ENCODE peak calls at places on chromosomes 16 and 17, in ten cellular contexts. K is stomach; S is AG04450; F is CD4-positive, CD25-positive, alpha-beta regulatory T cell; P is neural progenitor cell; R is adrenal gland; Z is endothelial cell of umbilical vein; W is ovary; E is dorsolateral prefrontal cortex; O is neuronal stem cell. A is an unnamed sample. For H3K27me3, the result is how much of the 10 kb centered on the place peaks cover.

GRCh38 chr16:47395733-47396503 is 64.9 kb downstream of the ITFG1 start:
- DNase-seq in S (no peak), F (no peak), O (no peak), W (no peak), Z (no peak), R (no peak), K (no peak), E (no peak), P (no peak), A (no peak)

GRCh38 chr16:23597003-23597756 is 1.1 kb upstream of the NDUFAB1 start:
- DNase-seq in W (no peak), E (no peak), F (peak), O (no peak), K (no peak), S (no peak), R (peak), P (peak), Z (peak), A (peak)

GRCh38 chr17:67285360-67285759 is 40.4 kb upstream of the HELZ start:
- DNase-seq in Z (no peak), W (no peak), P (no peak), R (no peak), S (no peak), F (no peak), E (no peak), K (no peak), O (no peak), A (no peak)

GRCh38 chr17:71883845-71884244 is 237.0 kb upstream of the SOX9 start:
- DNase-seq in E (no peak), W (no peak), R (no peak), S (no peak), P (no peak), F (no peak), K (no peak), Z (no peak), O (no peak), A (no peak)

GRCh38 chr16:4945560-4946502 is 8.9 kb upstream of the PPL start:
- DNase-seq in F (no peak), O (no peak), E (no peak), S (no peak), R (peak), Z (no peak), W (peak), K (no peak), P (no peak), A (no peak)

GRCh38 chr17:19325542-19325941 is 37.0 kb downstream of the B9D1 start:
- DNase-seq in O (no peak), K (no peak), F (no peak), Z (no peak), R (no peak), P (no peak), W (no peak), E (no peak), S (no peak), A (no peak)

GRCh38 chr16:25838724-25839186 is 147.0 kb downstream of the HS3ST4 start:
- DNase-seq in W (no peak), Z (peak), R (peak), S (peak), K (no peak), O (peak), F (peak), P (peak), E (peak), A (peak)

GRCh38 chr17:77106874-77107358 is 33.9 kb upstream of the SEC14L1 start:
- DNase-seq in O (no peak), E (no peak), W (no peak), Z (no peak), R (no peak), P (peak), S (no peak), K (no peak), F (peak), A (no peak)

GRCh38 chr17:83089322-83090156 is 10.1 kb downstream of the METRNL start:
- DNase-seq in Z (no peak), E (no peak), P (no peak), W (no peak), S (no peak), O (no peak), K (peak), F (no peak), R (no peak), A (peak)

GRCh38 chr17:79799538-79800324 is 2.9 kb upstream of the CBX8 start:
- DNase-seq in E (no peak), F (no peak), O (no peak), R (no peak), Z (no peak), W (no peak), K (no peak), S (no peak), P (peak), A (no peak)

GRCh38 chr16:79845006-79845733 is 244.6 kb upstream of the MAF start:
- DNase-seq in O (no peak), W (no peak), S (no peak), K (no peak), F (no peak), R (no peak), E (no peak), Z (no peak), P (no peak), A (no peak)

GRCh38 chr17:1083451-1084187 is 86.7 kb downstream of the TIMM22 start:
- DNase-seq in K (peak), F (no peak), Z (peak), W (no peak), O (no peak), E (no peak), P (peak), S (no peak), R (no peak), A (no peak)

GRCh38 chr16:64065523-64065922 is 1056.3 kb downstream of the CDH11 start:
- DNase-seq in W (no peak), R (no peak), F (no peak), K (no peak), O (no peak), Z (no peak), S (no peak), P (no peak), E (no peak), A (no peak)

DNA sequence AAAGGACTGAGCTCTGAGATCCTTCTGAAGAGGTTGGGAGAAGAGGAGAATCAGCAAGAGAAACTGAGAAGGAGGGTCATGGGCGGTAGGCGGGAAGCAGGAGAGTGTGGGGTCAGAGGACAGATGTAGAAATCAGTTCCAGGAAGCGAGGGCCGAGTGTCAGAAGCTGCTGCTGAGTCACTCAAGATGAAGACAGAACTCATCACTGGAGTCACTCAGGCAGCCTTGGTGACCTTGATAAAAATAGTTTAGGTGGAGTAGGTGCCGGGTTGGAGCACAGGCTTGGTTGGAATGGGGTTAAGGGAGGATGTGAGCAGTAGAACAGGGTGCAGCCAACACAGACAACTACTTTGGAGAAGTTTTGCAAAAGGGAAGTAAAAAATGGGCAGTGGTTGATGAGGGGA is 6.1 kb upstream of the ITGAM start:
- DNase-seq in K (peak), F (peak), W (no peak), R (peak), E (no peak), Z (no peak), S (no peak), O (no peak), P (no peak), A (peak)
- H3K27me3 ChIP-seq in K (under half), F (under half), W (under half), R (under half), E (under half), Z (under half), S (under half), O (under half), P (under half), A (under half)

GRCh38 chr16:88855176-88855575 is 1.6 kb downstream of the GALNS start:
- DNase-seq in O (no peak), E (no peak), Z (no peak), R (no peak), K (no peak), W (no peak), S (no peak), P (no peak), F (no peak), A (no peak)
- H3K27ac ChIP-seq in O (no peak), E (no peak), Z (no peak), R (no peak), K (no peak), W (no peak), S (no peak), P (no peak), F (peak), A (no peak)

GRCh38 chr17:48646183-48647102 is 20.3 kb upstream of the HOXB9 start:
- DNase-seq in P (peak), F (peak), O (no peak), K (no peak), S (no peak), W (no peak), Z (no peak), R (no peak), E (no peak), A (peak)
- H3K27me3 ChIP-seq in P (half or more), F (under half), O (half or more), K (half or more), S (half or more), W (under half), Z (half or more), R (half or more), E (half or more), A (half or more)

GRCh38 chr16:78256686-78257375 is 157.4 kb downstream of the WWOX start:
- DNase-seq in P (no peak), K (no peak), E (no peak), O (no peak), R (no peak), Z (no peak), S (no peak), F (no peak), W (no peak), A (no peak)

GRCh38 chr16:78252757-78253156 is 153.3 kb downstream of the WWOX start:
- DNase-seq in Z (no peak), F (no peak), K (no peak), R (no peak), W (no peak), O (no peak), P (no peak), E (no peak), S (no peak), A (no peak)

GRCh38 chr16:78257376-78257728 is 157.9 kb downstream of the WWOX start:
- DNase-seq in O (no peak), P (peak), K (no peak), W (no peak), E (no peak), S (no peak), R (no peak), Z (no peak), F (no peak), A (no peak)

GRCh38 chr16:78259883-78260282 is 160.4 kb downstream of the WWOX start:
- DNase-seq in R (no peak), O (no peak), S (no peak), K (no peak), Z (no peak), F (no peak), P (peak), E (no peak), W (no peak), A (no peak)

GRCh38 chr16:78258651-78259050 is 159.2 kb downstream of the WWOX start:
- DNase-seq in P (no peak), O (no peak), E (no peak), W (no peak), F (no peak), Z (no peak), K (no peak), R (no peak), S (no peak), A (no peak)
- H3K27ac ChIP-seq in P (no peak), O (no peak), E (no peak), W (peak), F (no peak), Z (no peak), K (no peak), R (no peak), S (no peak), A (no peak)

GRCh38 chr17:38564254-38564605 is 41.5 kb downstream of the SRCIN1 start:
- DNase-seq in K (no peak), W (no peak), Z (no peak), E (no peak), R (no peak), P (no peak), O (no peak), F (no peak), S (no peak), A (no peak)
- H3K27me3 ChIP-seq in K (half or more), W (under half), Z (half or more), E (under half), R (half or more), P (half or more), O (half or more), F (under half), S (half or more), A (half or more)

GRCh38 chr17:42798383-42799380 is at the start of the genes CNTD1 and COA3:
- DNase-seq in O (peak), K (peak), W (peak), R (peak), F (peak), S (peak), E (peak), P (peak), Z (peak), A (peak)
- H3K27ac ChIP-seq in O (no peak), K (peak), W (peak), R (peak), F (no peak), S (peak), E (peak), P (no peak), Z (no peak), A (peak)

GRCh38 chr17:7292729-7293128 is 1.7 kb downstream of the YBX2 start:
- DNase-seq in W (peak), O (no peak), R (no peak), P (no peak), S (no peak), E (no peak), Z (no peak), F (no peak), K (no peak), A (no peak)
- H3K27me3 ChIP-seq in W (under half), O (under half), R (under half), P (half or more), S (half or more), E (under half), Z (under half), F (under half), K (half or more), A (under half)

GRCh38 chr17:41063449-41063848 is 2.2 kb downstream of the KRTAP2-4 start:
- DNase-seq in E (no peak), O (no peak), W (no peak), Z (no peak), P (no peak), K (no peak), R (no peak), F (no peak), S (no peak), A (no peak)

GRCh38 chr17:41061969-41062368 is 2.1 kb upstream of the KRTAP2-3 start:
- DNase-seq in O (no peak), E (no peak), P (no peak), S (peak), K (no peak), Z (no peak), R (no peak), W (no peak), F (no peak), A (no peak)

GRCh38 chr17:41060052-41060604 is at the start of gene KRTAP2-3:
- DNase-seq in F (no peak), P (no peak), O (no peak), R (no peak), W (no peak), Z (no peak), K (no peak), S (peak), E (no peak), A (no peak)

GRCh38 chr17:41057547-41057946 is 2.4 kb downstream of the KRTAP2-3 start:
- DNase-seq in O (no peak), Z (no peak), S (no peak), W (no peak), E (no peak), R (no peak), F (no peak), K (no peak), P (no peak), A (no peak)

GRCh38 chr17:41058741-41059140 is 1.2 kb downstream of the KRTAP2-3 start:
- DNase-seq in S (no peak), E (no peak), W (no peak), K (no peak), R (no peak), F (no peak), P (no peak), Z (no peak), O (no peak), A (no peak)
- H3K27ac ChIP-seq in S (peak), E (no peak), W (no peak), K (no peak), R (no peak), F (no peak), P (no peak), Z (no peak), O (no peak), A (no peak)

GRCh38 chr17:41565338-41565737 is 6.5 kb downstream of the KRT9 start:
- DNase-seq in Z (no peak), O (no peak), P (no peak), E (no peak), R (no peak), K (no peak), F (no peak), W (no peak), S (no peak), A (no peak)
- H3K27me3 ChIP-seq in Z (under half), O (under half), P (under half), E (under half), R (under half), K (half or more), F (under half), W (under half), S (under half), A (under half)

GRCh38 chr16:57513371-57514102 is 22.8 kb downstream of the CCDC102A start:
- DNase-seq in R (no peak), E (no peak), W (no peak), S (no peak), F (no peak), K (no peak), O (no peak), Z (no peak), P (no peak), A (peak)
- H3K27ac ChIP-seq in R (peak), E (no peak), W (no peak), S (no peak), F (no peak), K (no peak), O (no peak), Z (no peak), P (no peak), A (peak)

A was measured in transverse colon.